ENCODE peak calls at places on chromosome 3, in nine cellular contexts. P is stimulated activated CD4-positive, alpha-beta T cell treated with anti-CD3 and anti-CD28 coated beads, Interleukin-15, amount 100 ng/mL, for 1 hour; T is NAMALWA; X is memory B cell; H is activated CD4-positive, CD25-positive, alpha-beta regulatory T cell treated with anti-CD3 and anti-CD28 coated beads, Interleukin-2, amount 50 U/mL, for 16 hours; M is neural progenitor cell; G is occipital lobe; O is T-helper 1 cell; I is stimulated activated naive B cell treated with anti-CD40 and anti-IgM and Interleukin-4, amounts not matched to agents 10 μg/mL and 1 μg/mL and 100 μg/mL, for 72 hours. D is an unnamed sample.

GRCh38 chr3:61451841-61452240 is 109.5 kb upstream of the PTPRG start:
- DNase-seq in P (no peak), T (no peak), X (no peak), H (no peak), M (no peak), G (no peak), O (no peak), I (no peak), D (no peak)

GRCh38 chr3:30199096-30199734 is 407.2 kb upstream of the TGFBR2 start:
- DNase-seq in P (peak; percentile 51), T (peak; percentile 72), X (peak; percentile 54), H (peak; percentile 39), M (peak; percentile 78), G (peak; percentile 6), O (peak; percentile 16), I (peak; percentile 14), D (peak; percentile 24)

GRCh38 chr3:18853269-18853668 is 295.0 kb upstream of the KCNH8 start:
- DNase-seq in P (no peak), T (peak; percentile 5), X (no peak), H (no peak), M (no peak), G (no peak), O (no peak), I (no peak), D (no peak)

GRCh38 chr3:113297281-113297680 is 85.9 kb downstream of the BOC start:
- DNase-seq in P (no peak), T (no peak), X (no peak), H (no peak), M (no peak), G (no peak), O (no peak), I (no peak), D (no peak)

GRCh38 chr3:12557472-12558105 is 702 bp downstream of the MKRN2 start:
- DNase-seq in P (no peak), T (no peak), X (no peak), H (no peak), M (no peak), G (no peak), O (no peak), I (no peak), D (no peak)

GRCh38 chr3:120033594-120033993 is 60.7 kb downstream of the GSK3B start:
- DNase-seq in P (no peak), T (peak; percentile 60), X (no peak), H (no peak), M (no peak), G (no peak), O (no peak), I (peak; percentile 39), D (no peak)

GRCh38 chr3:23760871-23761373 is 44.8 kb upstream of the UBE2E1 start:
- DNase-seq in P (no peak), T (peak; percentile 71), X (no peak), H (no peak), M (peak; percentile 24), G (no peak), O (no peak), I (peak; percentile 60), D (no peak)

GRCh38 chr3:12438318-12438717 is 46.0 kb upstream of the TSEN2 start:
- DNase-seq in P (no peak), T (no peak), X (no peak), H (no peak), M (no peak), G (no peak), O (no peak), I (no peak), D (no peak)

GRCh38 chr3:13150624-13151023 is 77.4 kb upstream of the IQSEC1 start:
- DNase-seq in P (no peak), T (no peak), X (no peak), H (no peak), M (no peak), G (no peak), O (no peak), I (no peak), D (no peak)

GRCh38 chr3:111924283-111924682 is 54.5 kb upstream of the ABHD10 start:
- DNase-seq in P (no peak), T (no peak), X (no peak), H (no peak), M (no peak), G (no peak), O (no peak), I (no peak), D (no peak)

GRCh38 chr3:123739754-123740153 is 144.4 kb downstream of the MYLK start:
- DNase-seq in P (no peak), T (no peak), X (no peak), H (no peak), M (no peak), G (no peak), O (no peak), I (no peak), D (no peak)

GRCh38 chr3:170815340-170815739 is 54.7 kb downstream of the RPL22L1 start:
- DNase-seq in P (no peak), T (no peak), X (no peak), H (no peak), M (peak; percentile 55), G (no peak), O (no peak), I (no peak), D (no peak)

GRCh38 chr3:47083786-47084185 is 80.1 kb downstream of the SETD2 start:
- DNase-seq in P (no peak), T (no peak), X (no peak), H (no peak), M (no peak), G (no peak), O (no peak), I (no peak), D (no peak)

GRCh38 chr3:57199895-57200297 is at the start of gene HESX1:
- DNase-seq in P (no peak), T (no peak), X (no peak), H (no peak), M (peak; percentile 89), G (no peak), O (no peak), I (no peak), D (no peak)

GRCh38 chr3:51687472-51688205 is 16.6 kb downstream of the TEX264 start:
- DNase-seq in P (no peak), T (no peak), X (no peak), H (no peak), M (no peak), G (no peak), O (no peak), I (no peak), D (no peak)

GRCh38 chr3:42830437-42831320 is 21.4 kb downstream of the ACKR2 start:
- DNase-seq in P (no peak), T (peak; percentile 51), X (no peak), H (no peak), M (peak; percentile 77), G (no peak), O (no peak), I (no peak), D (no peak)

GRCh38 chr3:148319161-148319915 is 378.4 kb upstream of the AGTR1 start:
- DNase-seq in P (no peak), T (peak; percentile 24), X (no peak), H (no peak), M (no peak), G (no peak), O (no peak), I (no peak), D (no peak)

GRCh38 chr3:194369522-194370279 is at the start of gene LRRC15:
- DNase-seq in P (no peak), T (no peak), X (no peak), H (no peak), M (peak; percentile 84), G (no peak), O (no peak), I (no peak), D (no peak)

GRCh38 chr3:122497425-122497824 is 17.3 kb downstream of the KPNA1 start:
- DNase-seq in P (no peak), T (no peak), X (no peak), H (no peak), M (no peak), G (no peak), O (no peak), I (peak; percentile 6), D (peak; percentile 23)

GRCh38 chr3:50885491-50885890 is 210.8 kb downstream of the DOCK3 start:
- DNase-seq in P (no peak), T (peak; percentile 0), X (no peak), H (no peak), M (peak; percentile 67), G (no peak), O (no peak), I (no peak), D (no peak)

GRCh38 chr3:188241072-188241471 is 87.1 kb downstream of the LPP start:
- DNase-seq in P (no peak), T (peak; percentile 68), X (no peak), H (no peak), M (no peak), G (peak; percentile 18), O (no peak), I (no peak), D (no peak)

GRCh38 chr3:72375237-72376154 is 472.7 kb downstream of the SHQ1 start:
- DNase-seq in P (peak; percentile 36), T (no peak), X (no peak), H (no peak), M (no peak), G (no peak), O (no peak), I (no peak), D (no peak)

GRCh38 chr3:110069641-110070538 is 732.5 kb upstream of the DPPA4 start:
- DNase-seq in P (no peak), T (no peak), X (no peak), H (no peak), M (no peak), G (no peak), O (no peak), I (no peak), D (no peak)

GRCh38 chr3:156120528-156121251 is at the start of gene KCNAB1:
- DNase-seq in P (no peak), T (no peak), X (no peak), H (no peak), M (no peak), G (no peak), O (no peak), I (no peak), D (no peak)

GRCh38 chr3:119294402-119294888 is 262 bp downstream of the ARHGAP31 start:
- DNase-seq in P (peak; percentile 47), T (peak; percentile 69), X (peak; percentile 78), H (peak; percentile 23), M (peak; percentile 51), G (no peak), O (peak; percentile 58), I (peak; percentile 81), D (peak; percentile 67)

GRCh38 chr3:58627941-58628340 is 38.6 kb downstream of the FAM3D start:
- DNase-seq in P (no peak), T (no peak), X (no peak), H (no peak), M (no peak), G (no peak), O (no peak), I (no peak), D (no peak)

GRCh38 chr3:196590279-196590678 is 21.8 kb downstream of the FBXO45 start:
- DNase-seq in P (no peak), T (no peak), X (no peak), H (no peak), M (no peak), G (no peak), O (no peak), I (no peak), D (no peak)

GRCh38 chr3:152209776-152210175 is 59.0 kb upstream of the MBNL1 start:
- DNase-seq in P (no peak), T (no peak), X (no peak), H (no peak), M (no peak), G (no peak), O (no peak), I (no peak), D (no peak)

GRCh38 chr3:93969443-93969842 is 4.3 kb downstream of the PROS1 start:
- DNase-seq in P (no peak), T (no peak), X (no peak), H (no peak), M (no peak), G (no peak), O (no peak), I (no peak), D (no peak)

GRCh38 chr3:185807455-185808068 is 17.3 kb downstream of the IGF2BP2 start:
- DNase-seq in P (no peak), T (no peak), X (no peak), H (no peak), M (peak; percentile 25), G (no peak), O (no peak), I (no peak), D (no peak)

GRCh38 chr3:171516765-171517164 is 56.6 kb upstream of the TNIK start:
- DNase-seq in P (no peak), T (no peak), X (no peak), H (no peak), M (no peak), G (no peak), O (no peak), I (no peak), D (no peak)